ENCODE peak calls at places on chromosomes 6 and 20, in four cellular contexts. D is mucosa of descending colon, H is heart right ventricle, W is AG04450. B is an unnamed sample.

GRCh38 chr6:80639243-80639642 is 532.8 kb downstream of the BCKDHB start:
- DNase-seq in D (no peak), W (no peak), H (no peak), B (no peak)

GRCh38 chr20:44805335-44805734 is 5.0 kb downstream of the RIMS4 start:
- DNase-seq in D (no peak), H (no peak), W (no peak), B (no peak)

GRCh38 chr6:89360415-89360999 is 8.0 kb upstream of the UBE2J1 start:
- DNase-seq in W (no peak), D (no peak), H (no peak), B (no peak)

GRCh38 chr6:149334682-149335160 is 17.2 kb downstream of the TAB2 start:
- DNase-seq in H (no peak), W (peak; percentile 32), D (no peak), B (peak; percentile 83)

GRCh38 chr6:155828989-155829388 is 373.4 kb upstream of the NOX3 start:
- DNase-seq in H (no peak), D (no peak), W (no peak), B (no peak)

GRCh38 chr6:131134950-131135243 is 370 bp upstream of the AKAP7 start:
- DNase-seq in H (no peak), W (no peak), D (no peak), B (no peak)

GRCh38 chr20:31833130-31833930 is 12.1 kb downstream of the FOXS1 start:
- DNase-seq in H (peak; percentile 69), D (no peak), W (no peak), B (peak; percentile 40)

GRCh38 chr20:44104807-44105517 is 82.0 kb downstream of the JPH2 start:
- DNase-seq in W (peak; percentile 74), H (no peak), D (no peak), B (peak; percentile 83)

GRCh38 chr6:10453596-10453995 is 38.7 kb upstream of the TFAP2A start:
- DNase-seq in D (no peak), H (no peak), W (no peak), B (no peak)

GRCh38 chr6:44009425-44010321 is 117.6 kb downstream of the MRPL14 start:
- DNase-seq in H (no peak), W (no peak), D (no peak), B (no peak)

GRCh38 chr6:90169328-90169886 is 127.2 kb downstream of the BACH2 start:
- DNase-seq in W (no peak), D (no peak), H (peak; percentile 33), B (no peak)

GRCh38 chr6:147190556-147190955 is 13.7 kb upstream of the STXBP5 start:
- DNase-seq in H (no peak), D (no peak), W (no peak), B (no peak)

GRCh38 chr6:118725944-118726343 is 74.6 kb upstream of the CEP85L start:
- DNase-seq in H (no peak), W (no peak), D (no peak), B (no peak)

GRCh38 chr6:37241131-37241530 is 16.4 kb upstream of the TBC1D22B start:
- DNase-seq in H (no peak), W (no peak), D (no peak), B (no peak)

GRCh38 chr6:141866731-141867502 is 265.8 kb upstream of the GJE1 start:
- DNase-seq in H (no peak), D (no peak), W (no peak), B (no peak)

GRCh38 chr6:20542927-20543602 is 8.8 kb downstream of the CDKAL1 start:
- DNase-seq in H (no peak), D (no peak), W (peak; percentile 43), B (no peak)

GRCh38 chr20:11054266-11055025 is 380.6 kb upstream of the JAG1 start:
- DNase-seq in W (no peak), D (no peak), H (no peak), B (no peak)

GRCh38 chr6:146311079-146311478 is 232.6 kb upstream of the RAB32 start:
- DNase-seq in W (no peak), H (no peak), D (no peak), B (no peak)

GRCh38 chr20:37235065-37235464 is 26.5 kb downstream of the GHRH start:
- DNase-seq in W (no peak), D (no peak), H (no peak), B (no peak)

GRCh38 chr6:106145144-106145543 is 59.0 kb downstream of the PRDM1 start:
- DNase-seq in W (no peak), H (no peak), D (no peak), B (no peak)

GRCh38 chr6:40888456-40888990 is 150.5 kb downstream of the UNC5CL start:
- DNase-seq in D (no peak), W (no peak), H (no peak), B (no peak)

GRCh38 chr20:64766-65322 is 22.6 kb upstream of the DEFB125 start:
- DNase-seq in D (no peak), W (no peak), H (no peak), B (no peak)
- H3K9me3 ChIP-seq in D (peaks cover 16% of the 10 kb centered on the region), W (peaks cover 55% of the 10 kb centered on the region), H (no peaks in the 10 kb centered on the region), B (no peaks in the 10 kb centered on the region)

GRCh38 chr6:22658183-22658582 is 88.8 kb downstream of the HDGFL1 start:
- DNase-seq in W (no peak), D (no peak), H (no peak), B (no peak)

GRCh38 chr6:22656696-22657340 is 87.5 kb downstream of the HDGFL1 start:
- DNase-seq in D (no peak), H (no peak), W (no peak), B (no peak)

GRCh38 chr6:22657341-22657985 is 88.1 kb downstream of the HDGFL1 start:
- DNase-seq in W (no peak), H (no peak), D (no peak), B (no peak)

GRCh38 chr6:22651731-22652130 is 82.4 kb downstream of the HDGFL1 start:
- DNase-seq in D (no peak), W (no peak), H (no peak), B (no peak)

DNA sequence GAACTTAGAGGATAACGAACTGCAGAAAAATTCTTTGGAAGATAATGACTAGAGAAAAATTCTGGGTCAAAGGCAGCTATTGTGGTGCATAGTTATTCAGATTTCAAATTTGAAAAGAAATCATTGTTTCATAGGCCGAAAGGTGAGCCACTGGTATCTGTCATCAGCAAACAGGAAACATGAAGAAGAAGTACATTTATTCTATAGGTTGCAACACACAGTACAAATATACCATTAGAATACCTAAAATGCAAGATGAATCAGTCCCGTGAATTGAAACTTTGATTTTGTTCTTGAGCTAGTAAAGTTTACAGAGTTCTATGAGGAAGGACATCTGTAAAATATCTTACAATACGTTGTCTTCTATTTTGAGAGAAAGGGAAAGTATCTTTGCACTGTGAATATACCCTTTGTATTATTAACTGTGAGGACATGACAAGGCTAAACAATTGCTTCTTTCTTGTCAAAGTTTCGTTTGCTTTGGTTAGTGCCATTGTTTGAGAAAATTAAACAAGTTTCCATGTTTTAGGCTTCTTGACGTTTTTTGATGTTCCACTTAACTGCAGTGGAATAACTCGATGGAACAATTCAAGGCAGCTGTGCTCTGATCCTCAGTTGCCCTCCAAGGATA is 84.7 kb downstream of the HDGFL1 start:
- DNase-seq in W (no peak), H (no peak), D (no peak), B (no peak)
- H3K9me3 ChIP-seq in W (no peaks in the 10 kb centered on the region), H (no peaks in the 10 kb centered on the region), D (no peaks in the 10 kb centered on the region), B (no peaks in the 10 kb centered on the region)

GRCh38 chr20:23223908-23224307 is 126.7 kb upstream of the NXT1 start:
- DNase-seq in H (no peak), D (no peak), W (no peak), B (no peak)

GRCh38 chr20:23224806-23225205 is 125.8 kb upstream of the NXT1 start:
- DNase-seq in D (no peak), H (no peak), W (no peak), B (no peak)

GRCh38 chr20:23226612-23227265 is 123.9 kb upstream of the NXT1 start:
- DNase-seq in H (no peak), D (no peak), W (no peak), B (no peak)

GRCh38 chr20:23225407-23226060 is 125.1 kb upstream of the NXT1 start:
- DNase-seq in H (no peak), W (peak; percentile 53), D (no peak), B (peak; percentile 23)

DNA sequence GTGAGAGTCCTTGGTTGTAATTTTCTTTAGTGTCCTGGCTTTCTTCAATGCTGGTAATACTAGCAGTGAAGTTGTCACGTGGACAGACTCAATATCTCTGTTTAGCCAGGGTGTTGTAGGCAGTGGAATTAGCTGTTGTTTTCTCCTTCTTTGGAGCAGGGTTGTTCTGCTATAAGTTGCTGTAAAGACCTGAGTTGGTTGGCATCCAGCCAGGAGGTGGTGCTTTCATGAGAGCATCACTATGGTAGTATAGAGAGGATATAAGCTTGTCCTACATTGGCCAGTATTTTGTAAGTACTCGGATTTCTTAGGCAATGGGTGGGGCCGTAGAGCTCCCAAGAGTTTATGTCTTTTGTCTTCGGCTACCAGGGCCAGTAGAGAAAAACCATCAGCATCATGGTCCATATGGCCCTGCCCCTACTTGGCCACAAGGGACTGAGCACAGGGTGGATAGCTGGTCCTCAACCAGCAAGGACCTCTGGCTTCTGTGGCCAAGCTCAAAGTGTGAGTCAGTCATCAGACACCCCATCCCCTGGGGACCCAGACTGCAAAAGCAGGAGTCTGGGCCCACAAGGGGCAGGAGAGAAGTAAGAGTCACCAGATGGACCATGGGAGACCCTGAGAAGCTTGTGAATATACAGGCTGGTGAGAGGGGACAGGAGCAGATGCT is 127.9 kb upstream of the NXT1 start:
- DNase-seq in W (no peak), D (no peak), H (no peak), B (no peak)
- H3K9me3 ChIP-seq in W (peaks cover 3% of the 10 kb centered on the region), D (peaks cover 10% of the 10 kb centered on the region), H (peaks cover 18% of the 10 kb centered on the region), B (peaks cover 5% of the 10 kb centered on the region)

GRCh38 chr6:128740951-128741350 is 142.0 kb upstream of the LAMA2 start:
- DNase-seq in D (no peak), W (no peak), H (no peak), B (no peak)

GRCh38 chr6:128736780-128737179 is 146.2 kb upstream of the LAMA2 start:
- DNase-seq in D (no peak), H (no peak), W (no peak), B (no peak)

GRCh38 chr6:128738112-128738511 is 144.8 kb upstream of the LAMA2 start:
- DNase-seq in D (no peak), H (no peak), W (no peak), B (no peak)

GRCh38 chr6:128742900-128743299 is 140.0 kb upstream of the LAMA2 start:
- DNase-seq in D (no peak), H (no peak), W (no peak), B (no peak)

DNA sequence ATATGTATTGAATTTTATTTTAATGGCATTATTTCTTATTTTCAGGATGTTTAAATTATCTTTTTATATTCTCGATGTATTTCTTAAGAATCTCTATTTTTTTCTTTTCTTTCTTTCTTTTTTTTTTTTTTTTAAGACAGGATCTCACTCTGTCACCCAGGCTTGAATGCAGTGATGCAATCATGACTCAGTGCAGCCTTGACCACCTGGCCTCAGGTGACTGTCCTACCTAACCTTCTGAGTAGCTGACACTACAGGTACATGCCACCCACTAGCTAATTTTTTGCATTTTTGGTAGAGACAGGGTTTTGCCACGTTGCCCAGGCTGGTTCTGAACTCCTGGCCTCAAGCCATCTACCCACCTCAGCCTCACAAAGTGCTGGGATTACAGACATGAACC is 143.8 kb upstream of the LAMA2 start:
- DNase-seq in W (no peak), H (no peak), D (no peak), B (no peak)
- H3K9me3 ChIP-seq in W (peaks cover 2% of the 10 kb centered on the region), H (no peaks in the 10 kb centered on the region), D (no peaks in the 10 kb centered on the region), B (no peaks in the 10 kb centered on the region)

GRCh38 chr6:21935142-21935541 is 341.6 kb downstream of the SOX4 start:
- DNase-seq in D (no peak), W (no peak), H (no peak), B (no peak)
- H3K9me3 ChIP-seq in D (no peaks in the 10 kb centered on the region), W (peaks cover 5% of the 10 kb centered on the region), H (no peaks in the 10 kb centered on the region), B (no peaks in the 10 kb centered on the region)

B was measured in MG63.